ENCODE peak calls at places on chromosomes 12 and 14, in four cellular contexts. Z is astrocyte, C is HCT116, E is suprapubic skin. V is an unnamed sample.

GRCh38 chr14:21300892-21301291 is 21.0 kb downstream of the RPGRIP1 start:
- DNase-seq in Z (no peak), C (no peak), E (no peak), V (no peak)

GRCh38 chr12:3170423-3171194 is 93.4 kb downstream of the TSPAN9 start:
- DNase-seq in Z (peak; percentile 95), C (peak; percentile 67), E (no peak), V (peak; percentile 88)

GRCh38 chr14:75969126-75969525 is 12.7 kb downstream of the TGFB3 start:
- DNase-seq in Z (no peak), C (no peak), E (no peak), V (no peak)

GRCh38 chr12:97630875-97631274 is 168.3 kb downstream of the RMST start:
- DNase-seq in Z (peak; percentile 78), C (no peak), E (no peak), V (no peak)

GRCh38 chr12:117113231-117113630 is 14.0 kb upstream of the TESC start:
- DNase-seq in Z (no peak), C (no peak), E (no peak), V (no peak)

GRCh38 chr12:256958-257357 is 5.7 kb downstream of the SLC6A13 start:
- DNase-seq in Z (no peak), C (no peak), E (no peak), V (no peak)

GRCh38 chr12:11718768-11719253 is 69.3 kb downstream of the ETV6 start:
- DNase-seq in Z (peak; percentile 87), C (no peak), E (no peak), V (peak; percentile 65)

GRCh38 chr12:72272731-72273498 is 745 bp downstream of the TRHDE start:
- DNase-seq in Z (peak; percentile 65), C (no peak), E (no peak), V (peak; percentile 52)

GRCh38 chr14:44163946-44164345 is 343.1 kb downstream of the FSCB start:
- DNase-seq in Z (no peak), C (no peak), E (no peak), V (no peak)

GRCh38 chr12:34604227-34604626 is 581.9 kb downstream of the ALG10 start:
- DNase-seq in Z (no peak), C (no peak), E (peak; percentile 33), V (no peak)

GRCh38 chr12:117526756-117527479 is 165.5 kb upstream of the NOS1 start:
- DNase-seq in Z (no peak), C (no peak), E (no peak), V (no peak)

GRCh38 chr14:63757211-63757610 is 29.3 kb upstream of the SGPP1 start:
- DNase-seq in Z (no peak), C (no peak), E (no peak), V (no peak)

GRCh38 chr12:64824500-64825142 is at the start of gene TBC1D30:
- DNase-seq in Z (peak; percentile 10), C (no peak), E (no peak), V (no peak)

GRCh38 chr12:24903305-24904088 is 45.4 kb downstream of the BCAT1 start:
- DNase-seq in Z (no peak), C (no peak), E (no peak), V (no peak)

GRCh38 chr14:21894003-21894897 is 220.6 kb upstream of the OR4E1 start:
- DNase-seq in Z (no peak), C (no peak), E (no peak), V (no peak)

GRCh38 chr12:26240329-26240815 is 45.0 kb downstream of the SSPN start:
- DNase-seq in Z (no peak), C (no peak), E (no peak), V (no peak)

GRCh38 chr12:56988207-56988739 is 18.1 kb downstream of the ZBTB39 start:
- DNase-seq in Z (no peak), C (no peak), E (no peak), V (no peak)

GRCh38 chr12:49962861-49963765 is 1.4 kb downstream of the AQP5 start:
- DNase-seq in Z (no peak), C (peak; percentile 29), E (no peak), V (no peak)
- H3K27me3 ChIP-seq in Z (peaks cover 22% of the 10 kb centered on the region), C (no peaks in the 10 kb centered on the region), E (peaks cover 41% of the 10 kb centered on the region), V (peaks cover 18% of the 10 kb centered on the region)

DNA sequence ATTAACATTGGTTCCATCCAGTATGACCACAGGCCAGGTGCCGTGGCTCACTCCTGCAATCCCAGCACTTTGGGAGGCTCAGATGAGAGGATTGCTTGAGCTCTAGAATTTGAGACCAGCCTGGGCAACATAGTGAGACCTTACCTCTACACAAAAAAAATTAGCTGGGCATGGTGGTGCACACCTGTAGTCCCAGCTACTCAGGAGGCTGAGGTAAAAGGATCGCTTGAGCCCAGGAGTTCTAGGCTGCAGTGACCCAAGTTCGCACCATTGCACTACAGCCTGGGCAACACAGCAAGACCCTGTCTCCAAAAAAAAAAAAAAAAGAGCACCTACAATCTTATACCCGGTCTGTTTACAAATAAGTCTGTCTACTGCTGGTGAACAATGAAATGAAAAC is 9.9 kb downstream of the LTA4H start:
- DNase-seq in Z (no peak), C (no peak), E (no peak), V (peak; percentile 75)
- H3K4me1 ChIP-seq in Z (no peaks in the 10 kb centered on the region), C (no peaks in the 10 kb centered on the region), E (no peaks in the 10 kb centered on the region), V (no peaks in the 10 kb centered on the region)

GRCh38 chr12:45849289-45849688 is 119.8 kb downstream of the ARID2 start:
- DNase-seq in Z (no peak), C (no peak), E (no peak), V (no peak)

GRCh38 chr12:45853550-45853949 is 124.0 kb downstream of the ARID2 start:
- DNase-seq in Z (no peak), C (no peak), E (no peak), V (no peak)

GRCh38 chr12:45852508-45852907 is 123.0 kb downstream of the ARID2 start:
- DNase-seq in Z (no peak), C (no peak), E (no peak), V (no peak)

DNA sequence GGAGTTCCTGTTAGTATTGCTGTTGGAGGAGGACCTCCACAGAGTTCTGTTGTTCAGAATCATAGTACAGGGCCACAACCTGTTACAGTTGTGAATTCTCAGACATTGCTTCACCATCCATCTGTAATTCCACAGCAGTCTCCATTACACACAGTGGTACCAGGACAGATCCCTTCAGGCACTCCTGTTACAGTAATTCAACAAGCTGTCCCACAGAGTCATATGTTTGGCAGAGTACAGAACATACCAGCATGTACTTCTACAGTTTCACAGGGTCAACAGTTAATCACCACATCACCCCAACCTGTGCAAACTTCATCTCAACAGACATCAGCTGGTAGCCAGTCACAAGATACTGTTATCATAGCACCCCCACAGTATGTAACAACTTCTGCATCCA is 120.8 kb downstream of the ARID2 start:
- DNase-seq in Z (no peak), C (no peak), E (no peak), V (no peak)
- H3K36me3 ChIP-seq in Z (peaks cover 37% of the 10 kb centered on the region), C (peaks cover 9% of the 10 kb centered on the region), E (peaks cover 50% of the 10 kb centered on the region), V (peaks cover 32% of the 10 kb centered on the region)

GRCh38 chr12:132218915-132219314 is 74.7 kb downstream of the NOC4L start:
- DNase-seq in Z (no peak), C (peak; percentile 52), E (no peak), V (no peak)
- H3K27me3 ChIP-seq in Z (no peaks in the 10 kb centered on the region), C (peaks cover 8% of the 10 kb centered on the region), E (peaks cover 70% of the 10 kb centered on the region), V (no peaks in the 10 kb centered on the region)

GRCh38 chr12:52877242-52877641 is 27.6 kb downstream of the KRT8 start:
- DNase-seq in Z (no peak), C (no peak), E (no peak), V (no peak)
- H3K4me1 ChIP-seq in Z (peaks cover 30% of the 10 kb centered on the region), C (peaks cover 81% of the 10 kb centered on the region), E (peaks cover 77% of the 10 kb centered on the region), V (peaks cover 44% of the 10 kb centered on the region)

GRCh38 chr12:105057174-105057573 is 27.1 kb downstream of the ALDH1L2 start:
- DNase-seq in Z (peak; percentile 13), C (no peak), E (no peak), V (no peak)

GRCh38 chr12:105047303-105047702 is 37.0 kb downstream of the ALDH1L2 start:
- DNase-seq in Z (no peak), C (no peak), E (no peak), V (peak; percentile 4)

GRCh38 chr12:105048315-105048714 is 35.9 kb downstream of the ALDH1L2 start:
- DNase-seq in Z (no peak), C (no peak), E (no peak), V (no peak)

GRCh38 chr12:105051981-105052380 is 32.3 kb downstream of the ALDH1L2 start:
- DNase-seq in Z (no peak), C (no peak), E (no peak), V (no peak)

GRCh38 chr12:105053116-105053572 is 31.1 kb downstream of the ALDH1L2 start:
- DNase-seq in Z (peak; percentile 45), C (peak; percentile 67), E (peak; percentile 85), V (peak; percentile 47)
- H3K36me3 ChIP-seq in Z (peaks cover 21% of the 10 kb centered on the region), C (no peaks in the 10 kb centered on the region), E (no peaks in the 10 kb centered on the region), V (no peaks in the 10 kb centered on the region)

GRCh38 chr12:113794774-113795173 is 171.4 kb downstream of the RBM19 start:
- DNase-seq in Z (no peak), C (no peak), E (no peak), V (no peak)

GRCh38 chr12:113796086-113796827 is 169.9 kb downstream of the RBM19 start:
- DNase-seq in Z (no peak), C (no peak), E (no peak), V (no peak)

GRCh38 chr12:113788020-113788856 is 177.9 kb downstream of the RBM19 start:
- DNase-seq in Z (no peak), C (no peak), E (no peak), V (peak; percentile 49)

GRCh38 chr12:113793250-113793649 is 172.9 kb downstream of the RBM19 start:
- DNase-seq in Z (no peak), C (no peak), E (no peak), V (no peak)

GRCh38 chr12:113792450-113792849 is 173.7 kb downstream of the RBM19 start:
- DNase-seq in Z (no peak), C (no peak), E (no peak), V (no peak)
- H3K27me3 ChIP-seq in Z (peaks cover 14% of the 10 kb centered on the region), C (no peaks in the 10 kb centered on the region), E (no peaks in the 10 kb centered on the region), V (no peaks in the 10 kb centered on the region)

V was measured in SJSA1.